ENCODE peak calls at places on chromosomes 7 and 10, in five cellular contexts. P is Calu3, D is fibroblast of the aortic adventitia, K is endodermal cell, Z is pancreas. U is an unnamed sample.

GRCh38 chr7:156060925-156061324 is 248.7 kb upstream of the SHH start:
- DNase-seq in P (no peak), D (no peak), K (no peak), Z (no peak), U (no peak)

GRCh38 chr7:116547347-116547746 is 22.5 kb downstream of the CAV1 start:
- DNase-seq in P (no peak), D (peak), K (no peak), Z (no peak), U (no peak)

GRCh38 chr10:73785721-73786511 is 510 bp downstream of the ZSWIM8 start:
- DNase-seq in P (peak), D (peak), K (peak), Z (peak), U (no peak)

GRCh38 chr10:123554656-123555055 is 111.5 kb upstream of the GPR26 start:
- DNase-seq in P (no peak), D (no peak), K (no peak), Z (no peak), U (no peak)

GRCh38 chr10:48543445-48543844 is 61.4 kb downstream of the ARHGAP22 start:
- DNase-seq in P (no peak), D (no peak), K (peak), Z (no peak), U (no peak)

GRCh38 chr10:91434041-91434440 is 23.9 kb downstream of the HECTD2 start:
- DNase-seq in P (no peak), D (peak), K (no peak), Z (no peak), U (no peak)

GRCh38 chr7:29946428-29947186 is 43.0 kb downstream of the SCRN1 start:
- DNase-seq in P (peak), D (peak), K (peak), Z (peak), U (no peak)

GRCh38 chr10:31320598-31321211 is 1.7 kb downstream of the ZEB1 start:
- DNase-seq in P (peak), D (peak), K (peak), Z (peak), U (peak)

GRCh38 chr10:26696786-26697162 is 727 bp upstream of the PDSS1 start:
- DNase-seq in P (no peak), D (no peak), K (no peak), Z (no peak), U (no peak)

GRCh38 chr10:24820616-24821015 is 96.9 kb upstream of the ARHGAP21 start:
- DNase-seq in P (peak), D (no peak), K (no peak), Z (no peak), U (no peak)

GRCh38 chr10:122258136-122259074 is 12.7 kb upstream of the BTBD16 start:
- DNase-seq in P (no peak), D (peak), K (peak), Z (no peak), U (no peak)

GRCh38 chr10:104299031-104299904 is 30.3 kb downstream of the GSTO2 start:
- DNase-seq in P (no peak), D (peak), K (no peak), Z (no peak), U (peak)

DNA sequence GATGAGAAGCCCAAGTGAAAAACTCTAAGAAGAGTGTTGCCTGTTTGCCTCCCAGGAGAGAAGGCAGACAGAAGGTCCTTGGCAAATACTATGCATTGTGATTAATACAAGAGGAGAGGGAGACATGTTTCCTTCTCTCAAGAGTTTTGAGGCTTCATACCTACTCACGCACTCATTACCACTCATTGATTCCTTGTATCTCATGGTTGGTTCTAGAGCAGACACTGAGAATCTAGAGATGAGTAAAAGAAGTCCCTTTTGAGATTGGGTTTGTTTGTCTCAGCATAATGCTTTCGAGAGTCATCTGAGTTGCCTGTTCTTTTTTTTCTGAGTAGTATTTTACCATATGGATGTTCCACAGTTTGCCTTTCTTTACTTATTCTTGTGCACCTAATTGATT is 13.8 kb downstream of the GIMAP4 start:
- DNase-seq in P (no peak), D (no peak), K (no peak), Z (no peak), U (no peak)
- TF ChIP-seq CTCF in P (no peak), D (no peak), K (no peak), Z (no peak), U (no peak)

DNA sequence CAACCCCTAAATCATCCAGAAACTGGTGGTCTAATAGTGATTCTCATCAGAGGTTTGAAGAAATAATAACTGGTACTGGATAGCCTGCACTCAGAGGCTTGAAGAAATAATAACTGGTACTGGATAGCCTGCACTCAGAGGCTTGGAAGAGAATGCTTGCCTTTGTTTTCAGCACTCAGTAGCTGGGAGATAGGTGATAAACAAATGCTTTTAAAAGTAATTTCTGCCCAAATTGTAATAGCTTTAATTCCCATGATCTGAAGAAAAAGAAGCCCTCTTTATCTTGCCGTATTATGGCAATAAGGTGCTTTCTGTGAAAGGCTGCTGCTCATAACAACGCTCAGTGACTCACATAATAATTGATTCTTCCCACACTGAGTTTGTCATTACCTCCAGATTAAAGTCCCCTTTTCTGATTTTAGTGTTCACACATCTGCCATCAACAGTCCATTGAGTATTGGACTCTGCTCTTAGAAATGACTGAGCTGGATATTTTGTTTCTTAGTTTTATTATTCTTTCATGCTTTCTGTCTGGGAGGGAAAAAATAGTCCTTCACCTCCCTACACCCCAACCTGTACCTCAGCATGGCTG is 112.2 kb upstream of the PHYHIPL start:
- DNase-seq in P (no peak), D (no peak), K (no peak), Z (no peak), U (no peak)
- TF ChIP-seq CTCF in P (no peak), D (no peak), K (no peak), Z (no peak), U (no peak)

GRCh38 chr7:44966731-44967538 is 11.9 kb downstream of the MYO1G start:
- DNase-seq in P (no peak), D (no peak), K (peak), Z (no peak), U (no peak)

GRCh38 chr7:44969701-44970494 is 8.9 kb downstream of the MYO1G start:
- DNase-seq in P (no peak), D (no peak), K (peak), Z (no peak), U (no peak)

GRCh38 chr7:44969049-44969700 is 9.6 kb downstream of the MYO1G start:
- DNase-seq in P (no peak), D (no peak), K (no peak), Z (no peak), U (no peak)

GRCh38 chr7:44965937-44966730 is 12.7 kb downstream of the MYO1G start:
- DNase-seq in P (no peak), D (no peak), K (no peak), Z (no peak), U (no peak)

DNA sequence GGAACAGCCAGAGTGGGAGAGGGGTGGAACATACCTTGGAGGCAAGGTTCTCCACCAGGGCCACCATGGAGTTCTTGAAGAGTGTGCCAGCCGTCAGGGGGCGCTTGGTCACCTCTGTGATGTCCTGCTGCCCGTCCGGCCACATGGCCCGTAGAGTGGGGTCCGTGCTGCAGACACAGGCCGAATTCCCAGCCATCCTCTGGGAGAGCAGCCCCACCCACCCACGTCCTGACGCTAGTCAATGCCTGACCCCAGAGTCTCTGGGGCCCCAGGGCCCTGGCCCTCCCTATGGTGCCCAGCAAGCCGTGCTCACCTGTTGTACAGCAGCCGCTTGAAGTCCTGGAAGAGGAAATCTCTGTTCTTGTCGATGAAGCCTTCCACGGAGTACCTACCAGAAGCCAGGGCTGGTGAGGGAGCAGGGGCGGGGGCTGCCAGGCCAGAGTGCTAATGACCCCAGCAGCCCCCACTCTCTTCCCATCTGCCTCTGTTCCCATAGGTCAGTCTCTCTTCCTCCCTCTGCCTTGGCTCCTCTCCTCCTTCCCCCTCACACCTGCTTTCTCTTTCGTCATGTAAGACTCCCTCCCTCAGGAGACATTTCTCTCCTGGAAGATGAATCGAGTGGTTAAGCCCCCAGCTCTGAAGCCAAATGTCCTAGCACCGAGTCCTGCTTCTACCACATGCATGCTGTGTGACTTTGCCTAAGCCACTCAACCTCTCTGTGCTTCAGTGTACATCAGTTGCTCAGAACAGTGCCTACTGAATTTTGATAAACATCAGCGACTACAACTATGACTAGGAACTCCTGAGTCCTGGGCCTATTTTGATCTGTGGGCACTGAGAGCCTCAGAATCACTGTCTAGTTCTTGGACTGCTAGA is 11.0 kb downstream of the MYO1G start:
- DNase-seq in P (no peak), D (peak), K (peak), Z (no peak), U (no peak)
- TF ChIP-seq CTCF in P (no peak), D (peak), K (peak), Z (no peak), U (no peak)

DNA sequence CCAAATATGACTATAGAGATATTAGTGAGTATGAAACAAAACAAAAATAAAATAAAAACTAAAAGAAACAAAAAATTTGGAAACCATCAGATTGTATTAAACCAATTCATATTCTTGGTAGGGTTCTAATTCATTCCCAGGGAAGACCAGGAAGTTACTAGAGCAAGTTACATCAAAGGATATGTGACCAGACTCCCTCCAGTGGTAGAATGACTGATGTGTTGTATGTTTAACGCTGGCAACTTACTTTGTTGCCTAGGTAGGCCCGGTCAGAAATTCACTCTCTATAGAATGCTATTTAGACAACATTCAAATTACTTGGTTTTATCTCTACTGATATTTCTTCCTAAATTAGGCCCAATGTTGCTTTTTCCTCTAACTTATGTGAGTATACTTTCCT is 5.2 kb downstream of the PHYHIPL start:
- DNase-seq in P (peak), D (peak), K (peak), Z (peak), U (no peak)
- TF ChIP-seq CTCF in P (peak), D (peak), K (peak), Z (peak), U (no peak)

DNA sequence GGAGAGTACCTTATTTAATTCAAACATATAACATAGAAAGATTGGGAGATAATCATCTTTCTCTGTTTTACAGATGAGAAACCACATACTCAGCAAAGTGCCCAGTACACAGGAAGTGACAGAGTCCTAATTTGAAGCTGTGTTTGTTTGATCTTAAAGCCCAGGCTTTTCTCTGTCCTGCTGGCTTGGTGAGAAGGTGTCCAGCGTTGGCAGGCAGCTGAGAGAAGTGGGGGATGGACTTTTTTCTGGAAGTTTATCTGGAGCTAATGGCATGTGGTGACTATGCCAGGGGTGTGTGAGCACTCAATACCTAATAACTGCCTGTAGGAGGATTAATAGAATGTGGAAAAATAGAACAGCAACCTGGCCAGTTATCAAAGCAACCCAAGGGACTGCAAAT is 60.8 kb downstream of the NPSR1 start:
- DNase-seq in P (no peak), D (no peak), K (no peak), Z (no peak), U (no peak)
- TF ChIP-seq CTCF in P (no peak), D (no peak), K (no peak), Z (no peak), U (no peak)

GRCh38 chr10:47137311-47137851 is 162.6 kb upstream of the GDF10 start:
- DNase-seq in P (peak), D (peak), K (no peak), Z (no peak), U (no peak)
- TF ChIP-seq CTCF in P (no peak), D (no peak), K (no peak), Z (no peak), U (no peak)

GRCh38 chr10:78424721-78425120 is 391.1 kb downstream of the RPS24 start:
- DNase-seq in P (peak), D (no peak), K (peak), Z (no peak), U (no peak)
- TF ChIP-seq CTCF in P (peak), D (peak), K (peak), Z (no peak), U (no peak)

GRCh38 chr7:14891289-14891688 is 11.3 kb downstream of the DGKB start:
- DNase-seq in P (no peak), D (no peak), K (no peak), Z (no peak), U (no peak)

GRCh38 chr7:14892961-14893360 is 9.6 kb downstream of the DGKB start:
- DNase-seq in P (no peak), D (no peak), K (no peak), Z (no peak), U (no peak)

GRCh38 chr7:14896461-14896860 is 6.1 kb downstream of the DGKB start:
- DNase-seq in P (no peak), D (no peak), K (no peak), Z (no peak), U (no peak)

GRCh38 chr7:14899065-14899464 is 3.5 kb downstream of the DGKB start:
- DNase-seq in P (no peak), D (peak), K (no peak), Z (no peak), U (no peak)

DNA sequence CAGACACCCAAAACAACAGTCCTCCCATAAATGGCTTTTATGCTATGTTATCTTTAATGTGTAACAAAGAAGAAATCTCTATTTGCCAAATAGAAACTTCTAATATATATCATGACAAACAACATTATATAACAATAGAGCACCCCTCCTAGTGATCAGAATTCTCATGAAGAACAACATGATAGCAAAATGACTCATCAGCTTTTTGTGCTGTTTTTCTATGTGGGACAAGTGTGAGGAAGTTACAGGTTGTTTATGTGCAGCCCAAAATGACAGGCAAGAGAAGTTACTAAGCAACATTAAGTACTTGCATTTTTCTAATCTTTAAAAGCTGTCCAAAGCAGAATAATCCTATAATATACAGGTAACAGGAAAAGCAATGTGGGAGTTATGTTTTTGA is 7.7 kb downstream of the DGKB start:
- DNase-seq in P (no peak), D (no peak), K (no peak), Z (no peak), U (no peak)
- TF ChIP-seq CTCF in P (no peak), D (no peak), K (no peak), Z (no peak), U (no peak)

U was measured in omental fat pad.